ENCODE peak calls at places on chromosomes 16 and 17, in five cellular contexts. Z is neuronal stem cell, P is mucosa of descending colon, N is adrenal gland, X is left ventricle myocardium inferior. S is an unnamed sample.
A peak's percentile ranks its signal among the peaks of the same experiment; 100 is the strongest.

GRCh38 chr16:87816507-87817100 is 50.8 kb upstream of the KLHDC4 start:
- DNase-seq in Z (no peak), P (no peak), N (no peak), X (no peak), S (no peak)

GRCh38 chr16:1975432-1976215 is 3.8 kb downstream of the TBL3 start:
- DNase-seq in Z (no peak), P (peak; percentile 50), N (no peak), X (no peak), S (no peak)

GRCh38 chr17:50779747-50780363 is 12.5 kb upstream of the ANKRD40CL start:
- DNase-seq in Z (no peak), P (no peak), N (no peak), X (no peak), S (no peak)

GRCh38 chr16:4345439-4346204 is 5.5 kb downstream of the PAM16 start:
- DNase-seq in Z (no peak), P (no peak), N (peak; percentile 62), X (no peak), S (no peak)

GRCh38 chr16:54107803-54108202 is 178.8 kb downstream of the IRX3 start:
- DNase-seq in Z (no peak), P (no peak), N (no peak), X (no peak), S (no peak)

GRCh38 chr17:72968798-72969197 is 123.7 kb downstream of the SLC39A11 start:
- DNase-seq in Z (no peak), P (no peak), N (no peak), X (no peak), S (no peak)

GRCh38 chr16:48317614-48318013 is 67.6 kb downstream of the SIAH1 start:
- DNase-seq in Z (no peak), P (no peak), N (no peak), X (no peak), S (no peak)

GRCh38 chr16:57676624-57677085 is 8.5 kb downstream of the ADGRG3 start:
- DNase-seq in Z (no peak), P (no peak), N (no peak), X (no peak), S (no peak)

GRCh38 chr17:41532947-41533570 is 5.0 kb upstream of the KRT19 start:
- DNase-seq in Z (no peak), P (no peak), N (no peak), X (no peak), S (no peak)

GRCh38 chr17:79012563-79013134 is 3.1 kb upstream of the CANT1 start:
- DNase-seq in Z (no peak), P (no peak), N (peak; percentile 19), X (no peak), S (no peak)

GRCh38 chr17:42365136-42365535 is 23.1 kb downstream of the STAT3 start:
- DNase-seq in Z (no peak), P (no peak), N (peak; percentile 75), X (no peak), S (no peak)

GRCh38 chr17:61144137-61144536 is 255.5 kb upstream of the TBX2 start:
- DNase-seq in Z (no peak), P (no peak), N (no peak), X (no peak), S (no peak)

GRCh38 chr16:3879887-3880564 is 487 bp downstream of the CREBBP start:
- DNase-seq in Z (no peak), P (peak; percentile 83), N (peak; percentile 72), X (peak; percentile 82), S (peak; percentile 91)

GRCh38 chr17:81315170-81315884 is 20.2 kb upstream of the SLC38A10 start:
- DNase-seq in Z (no peak), P (no peak), N (no peak), X (no peak), S (peak; percentile 31)

GRCh38 chr17:81129711-81130367 is 35.5 kb upstream of the PVALEF start:
- DNase-seq in Z (no peak), P (no peak), N (no peak), X (no peak), S (no peak)

GRCh38 chr17:44279586-44280344 is 11.8 kb upstream of the SLC4A1 start:
- DNase-seq in Z (no peak), P (peak; percentile 82), N (peak; percentile 91), X (peak; percentile 78), S (peak; percentile 74)

GRCh38 chr17:8145811-8146210 is 6.4 kb downstream of the PER1 start:
- DNase-seq in Z (no peak), P (peak; percentile 39), N (no peak), X (no peak), S (peak; percentile 16)

GRCh38 chr17:45951403-45951802 is 47.6 kb upstream of the STH start:
- DNase-seq in Z (no peak), P (no peak), N (no peak), X (no peak), S (no peak)

GRCh38 chr17:50425682-50426471 is at the start of gene ACSF2:
- DNase-seq in Z (peak; percentile 21), P (peak; percentile 90), N (peak; percentile 80), X (peak; percentile 76), S (peak; percentile 88)

GRCh38 chr17:17855334-17855725 is 18.5 kb upstream of the SREBF1 start:
- DNase-seq in Z (no peak), P (no peak), N (no peak), X (no peak), S (no peak)

GRCh38 chr17:17440938-17441730 is 35.7 kb upstream of the MED9 start:
- DNase-seq in Z (no peak), P (no peak), N (no peak), X (no peak), S (no peak)

GRCh38 chr17:64491034-64491860 is 5.6 kb downstream of the POLG2 start:
- DNase-seq in Z (no peak), P (no peak), N (peak; percentile 55), X (no peak), S (no peak)

GRCh38 chr17:15247891-15248529 is 17.1 kb downstream of the PMP22 start:
- DNase-seq in Z (no peak), P (no peak), N (no peak), X (no peak), S (no peak)

GRCh38 chr16:25063102-25063501 is 47.9 kb upstream of the ARHGAP17 start:
- DNase-seq in Z (no peak), P (no peak), N (no peak), X (no peak), S (no peak)

GRCh38 chr16:27903046-27903655 is 160.4 kb downstream of the GSG1L start:
- DNase-seq in Z (no peak), P (no peak), N (no peak), X (no peak), S (no peak)

GRCh38 chr16:86576591-86577313 is 1.6 kb upstream of the FOXL1 start:
- DNase-seq in Z (no peak), P (no peak), N (no peak), X (no peak), S (no peak)

GRCh38 chr16:200388-200787 is 20.1 kb downstream of the HBQ1 start:
- DNase-seq in Z (no peak), P (no peak), N (no peak), X (no peak), S (no peak)

GRCh38 chr17:60065136-60065535 is 13.6 kb downstream of the HEATR6 start:
- DNase-seq in Z (no peak), P (no peak), N (no peak), X (no peak), S (no peak)

GRCh38 chr17:18999394-18999793 is 5.2 kb downstream of the FAM83G start:
- DNase-seq in Z (no peak), P (peak; percentile 22), N (no peak), X (no peak), S (no peak)

GRCh38 chr16:23302045-23302956 is at the start of gene SCNN1B:
- DNase-seq in Z (peak; percentile 38), P (peak; percentile 84), N (no peak), X (no peak), S (no peak)

GRCh38 chr16:10833271-10833670 is 14.7 kb upstream of the TVP23A start:
- DNase-seq in Z (no peak), P (no peak), N (no peak), X (no peak), S (no peak)
- H3K4me1 ChIP-seq in Z (no peaks in the 10 kb centered on the region), P (peaks cover 9% of the 10 kb centered on the region), N (peaks cover 18% of the 10 kb centered on the region), X (peaks cover 20% of the 10 kb centered on the region), S (peaks cover 10% of the 10 kb centered on the region)

DNA sequence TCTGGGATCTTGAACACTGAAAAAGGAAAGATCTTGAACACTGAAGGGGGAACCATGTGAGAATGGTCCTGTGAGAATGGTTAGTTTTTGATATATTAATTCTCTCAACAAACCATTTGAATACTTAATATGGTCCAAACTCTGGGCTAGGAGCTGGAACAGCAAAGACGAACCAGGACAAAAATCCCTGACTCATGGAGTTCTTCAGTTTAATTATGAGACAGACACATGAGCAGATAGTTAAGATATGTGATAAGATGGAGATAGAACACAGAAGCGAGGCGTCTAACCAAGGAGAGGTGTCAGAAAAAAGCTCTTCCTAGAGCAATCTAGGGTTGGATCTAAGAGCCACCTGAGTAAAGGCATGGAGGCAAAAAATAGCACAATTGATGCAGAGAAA is 1.6 kb downstream of the CKLF start:
- DNase-seq in Z (no peak), P (no peak), N (no peak), X (no peak), S (no peak)
- H3K4me3 ChIP-seq in Z (no peak overlapping the region), P (no peak overlapping the region), N (no peak overlapping the region), X (no peak overlapping the region), S (peak overlapping the region; percentile 68)

DNA sequence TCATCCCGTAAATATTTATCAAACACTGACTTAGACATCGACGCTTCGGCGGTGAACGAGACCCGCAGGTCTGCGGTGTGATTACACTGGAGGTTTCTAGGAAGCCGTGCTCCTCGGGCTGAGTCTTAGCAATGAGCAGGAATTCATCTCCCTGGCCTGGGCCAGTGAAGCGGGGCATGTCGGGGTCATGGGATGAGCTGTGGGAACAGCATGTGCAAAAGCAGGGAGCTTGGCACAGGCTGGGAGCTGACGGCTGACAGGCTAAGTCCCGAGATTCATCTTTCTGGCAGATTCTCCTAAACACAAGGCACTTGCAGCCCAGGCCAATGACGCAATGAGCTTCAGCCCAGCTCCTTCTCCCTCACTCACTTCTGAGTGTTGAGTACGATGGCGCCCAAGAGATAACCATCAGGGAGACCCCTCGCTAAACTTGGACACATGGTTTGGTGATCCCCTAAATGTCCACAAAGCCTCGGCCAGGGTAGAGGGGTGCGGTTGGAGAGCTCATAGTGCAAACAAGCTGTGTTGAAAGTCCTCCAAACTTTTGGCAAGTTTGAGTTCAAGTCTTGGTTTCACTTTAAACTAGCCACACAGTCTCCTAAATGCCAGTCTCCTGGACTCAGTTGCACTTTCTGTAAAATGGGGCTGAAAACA is 12.8 kb downstream of the CRISPLD2 start:
- DNase-seq in Z (no peak), P (peak; percentile 84), N (peak; percentile 71), X (peak; percentile 90), S (peak; percentile 93)
- H3K4me1 ChIP-seq in Z (no peaks in the 10 kb centered on the region), P (no peaks in the 10 kb centered on the region), N (peaks cover 11% of the 10 kb centered on the region), X (peaks cover 84% of the 10 kb centered on the region), S (peaks cover 25% of the 10 kb centered on the region)

GRCh38 chr16:70523013-70523620 is at the start of gene COG4:
- DNase-seq in Z (peak; percentile 83), P (peak; percentile 91), N (peak; percentile 87), X (peak; percentile 90), S (peak; percentile 94)

GRCh38 chr16:70527315-70527996 is 3.8 kb downstream of the SF3B3 start:
- DNase-seq in Z (no peak), P (no peak), N (no peak), X (no peak), S (no peak)

GRCh38 chr16:70529051-70529777 is 5.6 kb downstream of the SF3B3 start:
- DNase-seq in Z (no peak), P (no peak), N (no peak), X (no peak), S (no peak)

GRCh38 chr16:70523621-70524405 is at the start of gene SF3B3:
- DNase-seq in Z (peak; percentile 71), P (peak; percentile 70), N (peak; percentile 74), X (no peak), S (no peak)

GRCh38 chr16:70526403-70526802 is 2.8 kb downstream of the SF3B3 start:
- DNase-seq in Z (no peak), P (no peak), N (no peak), X (no peak), S (no peak)
- H3K4me3 ChIP-seq in Z (no peak overlapping the region), P (no peak overlapping the region), N (no peak overlapping the region), X (no peak overlapping the region), S (peak overlapping the region; percentile 9)